ENCODE peak calls at places on chromosomes 5 and 9, in seven cellular contexts. F, J, U, A, Z, P and N are unnamed samples.

GRCh38 chr9:103802068-103802467 is 292.0 kb upstream of the SMC2 start:
- DNase-seq in F (no peak), J (no peak), U (no peak), A (no peak), Z (no peak), P (no peak), N (no peak)

GRCh38 chr5:3139596-3139995 is 388.1 kb upstream of the IRX2 start:
- DNase-seq in F (no peak), J (no peak), U (no peak), A (no peak), Z (no peak), P (no peak), N (no peak)

GRCh38 chr5:122152266-122152900 is 23.0 kb downstream of the ZNF474 start:
- DNase-seq in F (no peak), J (no peak), U (no peak), A (no peak), Z (no peak), P (no peak), N (no peak)

GRCh38 chr5:108212775-108213346 is 169.0 kb downstream of the FBXL17 start:
- DNase-seq in F (peak), J (no peak), U (no peak), A (peak), Z (peak), P (no peak), N (no peak)

GRCh38 chr5:57725628-57726504 is 243.3 kb upstream of the ACTBL2 start:
- DNase-seq in F (no peak), J (no peak), U (no peak), A (no peak), Z (no peak), P (no peak), N (no peak)

GRCh38 chr9:70479880-70480291 is 65.4 kb upstream of the KLF9 start:
- DNase-seq in F (no peak), J (no peak), U (no peak), A (peak), Z (no peak), P (no peak), N (no peak)

GRCh38 chr9:2872941-2873323 is 29.0 kb upstream of the PUM3 start:
- DNase-seq in F (no peak), J (no peak), U (no peak), A (no peak), Z (no peak), P (no peak), N (no peak)

GRCh38 chr5:143315929-143316328 is 87.6 kb downstream of the NR3C1 start:
- DNase-seq in F (no peak), J (no peak), U (no peak), A (no peak), Z (no peak), P (no peak), N (no peak)

GRCh38 chr5:137815202-137815990 is 52.3 kb upstream of the MYOT start:
- DNase-seq in F (no peak), J (no peak), U (no peak), A (no peak), Z (no peak), P (peak), N (no peak)

GRCh38 chr9:81492710-81493447 is 196.5 kb downstream of the TLE1 start:
- DNase-seq in F (peak), J (no peak), U (no peak), A (no peak), Z (no peak), P (no peak), N (peak)

GRCh38 chr9:129665008-129665771 is at the start of gene PRRX2:
- DNase-seq in F (no peak), J (no peak), U (no peak), A (peak), Z (no peak), P (no peak), N (no peak)

GRCh38 chr9:130689937-130690700 is 3.5 kb upstream of the EXOSC2 start:
- DNase-seq in F (peak), J (peak), U (peak), A (peak), Z (peak), P (peak), N (peak)

GRCh38 chr5:124824637-124825158 is 78.3 kb upstream of the ZNF608 start:
- DNase-seq in F (no peak), J (no peak), U (peak), A (no peak), Z (no peak), P (no peak), N (no peak)

GRCh38 chr5:40399349-40399748 is 280.4 kb upstream of the PTGER4 start:
- DNase-seq in F (no peak), J (no peak), U (no peak), A (no peak), Z (no peak), P (no peak), N (no peak)

GRCh38 chr9:21160178-21160577 is 6.3 kb downstream of the IFNA21 start:
- DNase-seq in F (no peak), J (no peak), U (no peak), A (no peak), Z (no peak), P (no peak), N (peak)

GRCh38 chr9:16611969-16612368 is 258.5 kb downstream of the BNC2 start:
- DNase-seq in F (no peak), J (no peak), U (no peak), A (no peak), Z (no peak), P (no peak), N (no peak)

GRCh38 chr9:129170229-129170628 is 7.8 kb downstream of the IER5L start:
- DNase-seq in F (no peak), J (no peak), U (no peak), A (no peak), Z (no peak), P (no peak), N (no peak)

GRCh38 chr5:16742938-16743337 is 126.1 kb upstream of the RETREG1 start:
- DNase-seq in F (no peak), J (no peak), U (peak), A (no peak), Z (no peak), P (no peak), N (peak)

GRCh38 chr5:10684303-10685086 is 76.5 kb downstream of the DAP start:
- DNase-seq in F (no peak), J (no peak), U (no peak), A (no peak), Z (no peak), P (no peak), N (no peak)

GRCh38 chr5:132298813-132299212 is 4.6 kb downstream of the SLC22A4 start:
- DNase-seq in F (no peak), J (no peak), U (no peak), A (no peak), Z (no peak), P (no peak), N (no peak)

GRCh38 chr9:136014928-136015633 is 53.9 kb upstream of the UBAC1 start:
- DNase-seq in F (no peak), J (peak), U (no peak), A (no peak), Z (no peak), P (no peak), N (no peak)

GRCh38 chr9:97689401-97689800 is 7.7 kb downstream of the XPA start:
- DNase-seq in F (no peak), J (no peak), U (peak), A (no peak), Z (no peak), P (no peak), N (no peak)

GRCh38 chr5:80852331-80853245 is 107.6 kb upstream of the RASGRF2 start:
- DNase-seq in F (no peak), J (no peak), U (no peak), A (no peak), Z (no peak), P (no peak), N (no peak)